ENCODE peak calls at places on chromosomes 4 and X, in five cellular contexts. M, V, J, O and B are unnamed samples.

GRCh38 chrX:28127662-28128061 is 146.4 kb upstream of the DCAF8L1 start:
- DNase-seq in M (no peak), V (no peak), J (no peak), O (no peak), B (no peak)

GRCh38 chrX:47091149-47091775 is 13.0 kb downstream of the RGN start:
- DNase-seq in M (peak; percentile 39), V (no peak), J (no peak), O (peak; percentile 21), B (no peak)

GRCh38 chrX:9681422-9681821 is 84.2 kb downstream of the GPR143 start:
- DNase-seq in M (no peak), V (no peak), J (no peak), O (peak; percentile 31), B (no peak)

GRCh38 chr4:38803833-38804653 is 548 bp downstream of the TLR1 start:
- DNase-seq in M (no peak), V (no peak), J (no peak), O (peak; percentile 49), B (no peak)

GRCh38 chrX:137926090-137926489 is 360.2 kb downstream of the ZIC3 start:
- DNase-seq in M (peak; percentile 47), V (no peak), J (no peak), O (no peak), B (peak; percentile 48)

GRCh38 chr4:23084559-23085248 is 392.0 kb downstream of the GBA3 start:
- DNase-seq in M (peak; percentile 25), V (no peak), J (no peak), O (no peak), B (no peak)

GRCh38 chrX:94524867-94525266 is 850.9 kb downstream of the FAM133A start:
- DNase-seq in M (no peak), V (no peak), J (no peak), O (no peak), B (no peak)

GRCh38 chr4:46830971-46831454 is 78.0 kb downstream of the COX7B2 start:
- DNase-seq in M (no peak), V (no peak), J (no peak), O (no peak), B (no peak)

GRCh38 chr4:147101678-147102077 is 156.0 kb upstream of the TTC29 start:
- DNase-seq in M (no peak), V (no peak), J (no peak), O (no peak), B (no peak)

GRCh38 chr4:137674066-137674465 is 141.8 kb upstream of the PCDH18 start:
- DNase-seq in M (no peak), V (no peak), J (no peak), O (no peak), B (no peak)

GRCh38 chr4:8135666-8136065 is 22.9 kb downstream of the ABLIM2 start:
- DNase-seq in M (no peak), V (no peak), J (no peak), O (no peak), B (no peak)

GRCh38 chrX:70454441-70455365 is 10.1 kb downstream of the DLG3 start:
- DNase-seq in M (peak; percentile 94), V (peak; percentile 93), J (peak; percentile 57), O (peak; percentile 59), B (peak; percentile 96)

GRCh38 chr4:915041-915474 is 17.1 kb downstream of the GAK start:
- DNase-seq in M (no peak), V (no peak), J (no peak), O (no peak), B (peak; percentile 5)

GRCh38 chrX:10607233-10607632 is 13.2 kb downstream of the MID1 start:
- DNase-seq in M (no peak), V (no peak), J (no peak), O (no peak), B (no peak)

GRCh38 chrX:65926095-65927019 is 113.5 kb downstream of the VSIG4 start:
- DNase-seq in M (no peak), V (no peak), J (no peak), O (no peak), B (no peak)

GRCh38 chr4:5980436-5981155 is 37.6 kb downstream of the C4orf50 start:
- DNase-seq in M (no peak), V (peak; percentile 41), J (no peak), O (peak; percentile 4), B (peak; percentile 55)

GRCh38 chr4:24601121-24601520 is 16.8 kb upstream of the DHX15 start:
- DNase-seq in M (no peak), V (no peak), J (no peak), O (no peak), B (no peak)

GRCh38 chrX:2627272-2627867 is 63.7 kb upstream of the CD99 start:
- DNase-seq in M (peak; percentile 71), V (peak; percentile 68), J (peak; percentile 48), O (peak; percentile 63), B (peak; percentile 58)

GRCh38 chr4:188372051-188372450 is 232.8 kb downstream of the TRIML1 start:
- DNase-seq in M (no peak), V (no peak), J (no peak), O (no peak), B (no peak)

GRCh38 chr4:139458999-139459398 is 5.1 kb downstream of the RAB33B start:
- DNase-seq in M (no peak), V (no peak), J (no peak), O (no peak), B (no peak)

GRCh38 chr4:25654031-25654970 is 1.4 kb upstream of the SLC34A2 start:
- DNase-seq in M (peak; percentile 50), V (no peak), J (no peak), O (peak; percentile 16), B (peak; percentile 48)

GRCh38 chrX:71609095-71609750 is 9.1 kb downstream of the CXCR3 start:
- DNase-seq in M (no peak), V (no peak), J (no peak), O (no peak), B (no peak)

GRCh38 chr4:119179011-119179410 is 33.5 kb upstream of the USP53 start:
- DNase-seq in M (no peak), V (no peak), J (no peak), O (no peak), B (no peak)

GRCh38 chrX:148501121-148502066 is 977 bp downstream of the AFF2 start:
- DNase-seq in M (peak; percentile 55), V (peak; percentile 22), J (peak; percentile 0), O (no peak), B (peak; percentile 70)

GRCh38 chrX:112844250-112844649 is 3.6 kb upstream of the AMOT start:
- DNase-seq in M (peak; percentile 27), V (no peak), J (no peak), O (no peak), B (no peak)

GRCh38 chr4:90833698-90834097 is 706.5 kb downstream of the CCSER1 start:
- DNase-seq in M (peak; percentile 9), V (no peak), J (no peak), O (no peak), B (peak; percentile 52)

GRCh38 chr4:17494833-17495232 is 17.1 kb downstream of the QDPR start:
- DNase-seq in M (no peak), V (no peak), J (no peak), O (no peak), B (no peak)

GRCh38 chr4:95835672-95836071 is 4.2 kb upstream of the PDHA2 start:
- DNase-seq in M (peak; percentile 51), V (peak; percentile 50), J (no peak), O (no peak), B (peak; percentile 13)

DNA sequence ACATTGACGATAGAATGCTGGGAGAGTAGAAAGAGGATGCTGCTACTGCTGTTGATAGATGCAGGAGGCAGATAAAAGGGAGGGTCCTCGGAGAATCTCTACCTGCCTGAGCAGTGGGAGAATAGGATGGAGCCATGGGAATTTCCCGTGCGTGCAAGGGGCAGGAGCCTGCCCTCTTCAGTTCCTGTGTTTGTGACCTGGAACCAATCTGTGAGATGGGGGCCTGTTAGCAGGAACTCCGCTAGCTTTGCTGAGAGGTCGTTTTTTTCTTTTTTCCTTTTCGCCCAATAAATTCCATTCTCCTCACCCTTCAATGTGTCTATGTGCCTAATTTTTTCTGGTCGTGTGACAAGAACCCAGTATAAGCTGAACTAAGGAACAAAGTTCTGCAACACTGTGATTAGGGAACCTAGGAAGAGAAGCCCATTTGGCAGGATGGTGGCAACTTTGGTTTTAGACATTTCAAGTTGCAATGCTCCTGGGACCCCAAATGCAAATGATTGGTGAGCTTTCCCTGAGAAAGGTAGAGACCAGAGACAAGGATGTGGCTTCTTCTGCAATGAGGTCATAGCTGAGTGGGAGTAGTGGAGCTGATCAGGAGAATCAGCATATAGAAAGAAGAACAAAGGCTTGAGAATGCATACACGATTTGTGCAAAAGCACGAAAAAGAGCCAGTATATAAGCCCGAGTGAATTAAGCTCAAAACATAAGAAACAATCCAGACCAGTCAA is 23.9 kb downstream of the SLC39A8 start:
- DNase-seq in M (no peak), V (no peak), J (no peak), O (peak; percentile 16), B (no peak)
- H3K4me3 ChIP-seq in M (no peak overlapping the region), V (no peak overlapping the region), J (no peak overlapping the region), O (no peak overlapping the region), B (no peak overlapping the region)

DNA sequence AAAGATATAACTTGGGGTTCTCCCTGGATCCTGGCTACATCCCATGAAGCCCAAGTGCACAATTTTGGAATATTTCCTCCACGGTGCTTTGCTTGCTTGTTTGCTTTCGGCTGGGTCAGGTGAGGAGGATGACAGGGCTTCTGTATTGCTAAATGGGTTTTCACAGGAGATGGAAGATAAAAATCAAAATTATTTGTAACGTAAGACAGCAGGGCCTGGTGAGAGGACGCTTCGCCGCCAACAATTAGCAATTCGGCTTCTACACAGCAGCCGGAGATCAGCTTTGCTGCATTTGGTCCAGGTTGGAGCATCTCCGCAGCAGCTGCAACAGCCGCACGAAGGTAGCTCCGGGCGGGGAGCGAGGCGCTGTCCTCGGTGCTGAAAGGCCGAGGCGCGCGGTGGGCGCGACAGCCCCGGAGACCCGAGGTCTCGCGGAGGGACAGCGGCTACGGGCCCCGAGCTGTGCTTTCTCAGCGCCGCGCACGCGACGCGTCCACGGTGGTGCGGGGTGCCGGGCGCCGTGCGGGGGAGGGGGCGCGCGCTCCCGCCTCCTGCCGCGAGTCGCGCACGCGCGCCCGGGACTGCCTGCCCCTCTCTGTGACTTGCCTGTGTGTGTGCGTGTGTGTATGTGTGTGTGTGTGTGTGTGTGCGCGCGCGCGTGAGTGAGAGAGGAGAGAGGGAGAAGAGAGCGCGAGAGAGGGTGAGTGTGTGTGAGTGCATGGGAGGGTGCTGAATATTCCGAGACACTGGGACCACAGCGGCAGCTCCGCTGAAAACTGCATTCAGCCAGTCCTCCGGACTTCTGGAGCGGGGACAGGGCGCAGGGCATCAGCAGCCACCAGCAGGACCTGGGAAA is at the start of gene GRIA2:
- DNase-seq in M (peak; percentile 93), V (peak; percentile 80), J (peak; percentile 15), O (peak; percentile 66), B (peak; percentile 87)
- H3K4me3 ChIP-seq in M (peak within 1 kb of the TSS; percentile 62), V (peak within 1 kb of the TSS; percentile 86), J (peak within 1 kb of the TSS; percentile 39), O (peak within 1 kb of the TSS; percentile 13), B (peak within 1 kb of the TSS; percentile 43)

GRCh38 chrX:97563531-97564133 is 679.9 kb downstream of the RPA4 start:
- DNase-seq in M (no peak), V (peak; percentile 17), J (no peak), O (peak; percentile 72), B (no peak)
- H3K4me3 ChIP-seq in M (no peak overlapping the region), V (peak overlapping the region; percentile 82), J (no peak overlapping the region), O (peak overlapping the region; percentile 40), B (no peak overlapping the region)

DNA sequence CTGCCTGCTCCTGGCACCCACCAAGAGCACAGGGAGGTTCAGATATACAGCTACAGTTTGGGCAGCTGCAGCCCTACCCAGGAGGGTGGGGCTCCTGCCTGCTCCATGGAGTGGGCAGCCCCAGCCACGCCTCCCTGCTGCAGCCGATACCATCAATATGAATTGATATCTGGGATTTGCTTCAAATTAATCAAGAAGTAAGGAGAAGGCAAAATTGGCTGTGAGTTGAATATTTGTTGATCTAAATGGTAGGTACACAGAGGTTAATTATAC is 31.2 kb upstream of the ZNF280C start:
- DNase-seq in M (no peak), V (no peak), J (no peak), O (no peak), B (no peak)
- H3K4me3 ChIP-seq in M (no peak overlapping the region), V (no peak overlapping the region), J (no peak overlapping the region), O (no peak overlapping the region), B (no peak overlapping the region)